ENCODE peak calls at places on chromosomes 13 and 19, in ten cellular contexts. P is breast epithelium, X is suprapubic skin, C is spleen, M is esophagus muscularis mucosa, T is K562, H is transverse colon, B is HCT116, W is endothelial cell of umbilical vein, F is stomach. S is an unnamed sample.

GRCh38 chr13:109281823-109282239 is 504.6 kb downstream of the IRS2 start:
- DNase-seq in T (no peak), X (no peak), H (no peak), C (no peak), W (no peak), M (peak), B (no peak), F (no peak), P (no peak), S (no peak)

GRCh38 chr13:46361535-46361934 is 25.5 kb downstream of the RUBCNL start:
- DNase-seq in H (no peak), B (no peak), P (no peak), T (no peak), M (no peak), C (no peak), F (no peak), X (no peak), W (no peak), S (no peak)

GRCh38 chr13:36192166-36192565 is 22.2 kb downstream of the SOHLH2 start:
- DNase-seq in M (no peak), W (no peak), T (no peak), C (no peak), X (no peak), H (no peak), P (no peak), B (no peak), F (no peak), S (no peak)

GRCh38 chr13:75838366-75839017 is 202.4 kb downstream of the LMO7 start:
- DNase-seq in C (no peak), B (no peak), W (no peak), H (no peak), X (no peak), P (no peak), T (no peak), F (no peak), M (no peak), S (no peak)

GRCh38 chr13:50893211-50893852 is 16.3 kb upstream of the RNASEH2B start:
- DNase-seq in X (no peak), M (no peak), T (no peak), W (no peak), P (no peak), B (no peak), C (no peak), H (no peak), F (no peak), S (no peak)

GRCh38 chr13:41511827-41512226 is 54.5 kb downstream of the RGCC start:
- DNase-seq in M (no peak), P (no peak), W (no peak), X (no peak), T (no peak), F (no peak), H (no peak), B (no peak), C (no peak), S (no peak)

GRCh38 chr13:31909889-31910551 is 121.6 kb upstream of the FRY start:
- DNase-seq in X (no peak), M (no peak), F (peak), B (peak), T (peak), P (no peak), H (peak), C (no peak), W (peak), S (no peak)

GRCh38 chr13:45847554-45848224 is 3.9 kb downstream of the SIAH3 start:
- DNase-seq in F (peak), X (no peak), W (peak), C (no peak), H (peak), P (no peak), M (no peak), T (no peak), B (no peak), S (no peak)

GRCh38 chr13:51220706-51221105 is 1.5 kb upstream of the FAM124A start:
- DNase-seq in T (no peak), P (no peak), B (no peak), M (no peak), H (no peak), C (no peak), F (no peak), W (no peak), X (no peak), S (no peak)

GRCh38 chr13:98459721-98460370 is 117.1 kb downstream of the STK24 start:
- DNase-seq in F (no peak), W (no peak), M (no peak), C (no peak), P (no peak), T (no peak), X (no peak), H (no peak), B (no peak), S (no peak)

GRCh38 chr13:23934481-23934880 is 37.2 kb upstream of the C1QTNF9B start:
- DNase-seq in C (no peak), X (no peak), H (no peak), M (no peak), W (no peak), B (no peak), T (no peak), F (no peak), P (no peak), S (no peak)

GRCh38 chr19:37251308-37252229 is 33.6 kb downstream of the ZNF383 start:
- DNase-seq in F (peak), X (no peak), M (peak), W (peak), B (no peak), T (peak), C (peak), P (peak), H (peak), S (peak)

GRCh38 chr19:29541473-29542253 is 15.9 kb downstream of the VSTM2B start:
- DNase-seq in M (no peak), W (no peak), T (no peak), H (no peak), F (no peak), B (no peak), C (no peak), X (no peak), P (no peak), S (no peak)

GRCh38 chr13:28423010-28423409 is 71.9 kb downstream of the FLT1 start:
- DNase-seq in T (no peak), P (no peak), H (peak), F (no peak), M (no peak), X (no peak), C (peak), W (no peak), B (no peak), S (no peak)

GRCh38 chr13:26660185-26660584 is 100.4 kb downstream of the GPR12 start:
- DNase-seq in C (no peak), W (no peak), B (no peak), F (no peak), H (no peak), X (no peak), P (no peak), M (no peak), T (no peak), S (no peak)

GRCh38 chr19:13243971-13244370 is 93.8 kb downstream of the IER2 start:
- DNase-seq in W (no peak), F (no peak), X (no peak), B (no peak), P (no peak), T (no peak), C (no peak), M (no peak), H (no peak), S (no peak)

GRCh38 chr19:42595550-42596172 is 937 bp upstream of the CEACAM8 start:
- DNase-seq in F (no peak), X (no peak), T (no peak), B (no peak), C (no peak), W (no peak), P (no peak), M (no peak), H (no peak), S (no peak)

GRCh38 chr13:40345149-40345514 is 321.3 kb downstream of the FOXO1 start:
- DNase-seq in P (no peak), W (no peak), C (no peak), M (no peak), X (no peak), B (no peak), T (no peak), H (no peak), F (no peak), S (no peak)

GRCh38 chr19:50723069-50723468 is at the start of gene CLEC11A:
- DNase-seq in F (no peak), T (no peak), W (no peak), C (no peak), B (no peak), X (no peak), P (no peak), H (peak), M (no peak), S (no peak)

GRCh38 chr13:107003911-107004310 is 436.0 kb upstream of the ARGLU1 start:
- DNase-seq in P (no peak), F (no peak), H (no peak), T (no peak), M (no peak), X (no peak), W (no peak), C (no peak), B (no peak), S (no peak)

GRCh38 chr13:48094404-48094780 is 512 bp downstream of the MED4 start:
- DNase-seq in H (no peak), C (no peak), M (no peak), T (no peak), F (no peak), W (peak), B (no peak), X (no peak), P (no peak), S (peak)

GRCh38 chr13:111005808-111006494 is 91.1 kb upstream of the ANKRD10 start:
- DNase-seq in T (no peak), F (peak), H (peak), X (no peak), W (peak), M (no peak), B (no peak), C (peak), P (no peak), S (no peak)

GRCh38 chr13:92677571-92677970 is 549.0 kb upstream of the GPC6 start:
- DNase-seq in P (no peak), C (no peak), M (no peak), H (no peak), F (no peak), T (no peak), B (no peak), W (no peak), X (no peak), S (no peak)

GRCh38 chr19:10289836-10290438 is at the start of gene ICAM5:
- DNase-seq in F (no peak), T (peak), X (no peak), H (peak), B (peak), W (no peak), P (no peak), C (peak), M (no peak), S (no peak)

GRCh38 chr19:10290439-10290875 is 705 bp downstream of the ICAM5 start:
- DNase-seq in F (no peak), H (peak), T (peak), P (no peak), B (no peak), X (no peak), C (no peak), M (no peak), W (no peak), S (no peak)

GRCh38 chr19:10291554-10292205 is 1.9 kb downstream of the ICAM5 start:
- DNase-seq in T (peak), P (no peak), B (no peak), C (no peak), X (no peak), M (no peak), F (no peak), H (no peak), W (no peak), S (no peak)

GRCh38 chr19:10292206-10292788 is 2.5 kb downstream of the ICAM5 start:
- DNase-seq in C (peak), F (peak), B (peak), X (peak), M (no peak), W (peak), P (peak), H (peak), T (peak), S (no peak)

DNA sequence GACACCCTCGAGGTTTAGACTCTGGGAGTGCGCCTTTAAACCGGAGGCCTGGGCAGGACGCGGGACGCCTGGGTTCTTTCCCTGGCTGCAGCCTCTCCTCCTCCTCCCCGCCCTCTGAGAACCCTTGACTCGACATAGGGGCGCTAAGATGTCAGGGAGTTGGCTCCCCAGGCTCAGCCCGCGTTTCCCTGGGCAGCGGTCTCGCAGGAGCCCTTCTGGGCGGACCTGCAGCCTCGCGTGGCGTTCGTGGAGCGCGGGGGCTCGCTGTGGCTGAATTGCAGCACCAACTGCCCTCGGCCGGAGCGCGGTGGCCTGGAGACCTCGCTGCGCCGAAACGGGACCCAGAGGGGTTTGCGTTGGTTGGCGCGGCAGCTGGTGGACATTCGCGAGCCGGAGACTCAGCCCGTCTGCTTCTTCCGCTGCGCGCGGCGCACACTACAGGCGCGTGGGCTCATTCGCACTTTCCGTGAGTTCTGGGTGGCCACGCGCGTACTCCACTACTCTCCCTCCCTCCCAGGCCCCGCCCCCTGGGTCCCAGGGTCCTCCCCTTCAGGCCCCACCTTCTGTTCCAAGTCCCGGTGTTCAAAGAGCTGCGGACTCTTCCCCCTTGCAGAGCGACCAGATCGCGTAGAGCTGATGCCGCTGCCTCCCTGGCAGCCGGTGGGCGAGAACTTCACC is 1.3 kb downstream of the ICAM5 start:
- DNase-seq in M (no peak), F (peak), C (peak), B (peak), P (no peak), H (peak), W (no peak), X (no peak), T (peak), S (no peak)
- TF ChIP-seq POLR2A in M (no peak), F (no peak), C (no peak), B (no peak), P (no peak), H (no peak), W (no peak), X (no peak), T (peak), S (no peak)

GRCh38 chr13:34086281-34086680 is 268.3 kb downstream of the RFC3 start:
- DNase-seq in P (no peak), C (no peak), M (no peak), X (no peak), B (no peak), W (no peak), H (no peak), F (no peak), T (no peak), S (peak)

GRCh38 chr13:34087791-34088190 is 269.8 kb downstream of the RFC3 start:
- DNase-seq in T (no peak), P (no peak), B (no peak), M (no peak), H (no peak), F (no peak), C (no peak), W (no peak), X (no peak), S (no peak)

DNA sequence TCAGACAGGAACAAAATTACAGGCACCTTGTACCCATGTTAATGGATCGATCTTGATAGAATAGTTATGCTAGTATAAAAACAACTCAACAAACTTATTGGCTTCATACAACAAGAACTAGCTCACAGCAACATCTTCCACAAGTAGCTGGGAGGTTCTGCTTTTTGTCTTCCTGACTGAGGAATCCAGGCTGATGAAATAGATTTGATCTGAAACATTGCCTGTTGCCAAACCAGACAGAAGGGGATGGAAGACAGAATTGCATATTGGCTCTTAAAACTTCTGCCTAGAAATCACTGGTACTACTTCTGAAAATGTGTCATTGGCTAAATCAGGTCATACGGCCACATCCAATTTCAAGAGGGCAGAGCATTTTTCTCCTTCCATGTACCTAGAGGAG is 267.2 kb downstream of the RFC3 start:
- DNase-seq in W (no peak), B (no peak), X (no peak), P (no peak), M (no peak), F (no peak), C (no peak), T (no peak), H (no peak), S (no peak)
- TF ChIP-seq POLR2AphosphoS5 in W (no peak), B (no peak), X (no peak), P (no peak), M (no peak), F (no peak), C (no peak), T (no peak), H (no peak), S (no peak)

GRCh38 chr19:17861542-17862402 is 2.1 kb downstream of the RPL18A start:
- DNase-seq in B (no peak), T (peak), P (no peak), F (no peak), M (no peak), W (no peak), C (no peak), H (no peak), X (no peak), S (no peak)

GRCh38 chr19:17865364-17866311 is 5.9 kb downstream of the RPL18A start:
- DNase-seq in X (no peak), P (no peak), B (peak), M (no peak), H (peak), F (peak), W (no peak), C (no peak), T (peak), S (no peak)

GRCh38 chr19:17860993-17861360 is 1.3 kb downstream of the RPL18A start:
- DNase-seq in B (no peak), F (no peak), X (no peak), W (no peak), T (peak), P (no peak), H (no peak), C (no peak), M (no peak), S (no peak)

GRCh38 chr19:17862711-17863519 is 3.2 kb downstream of the RPL18A start:
- DNase-seq in B (no peak), P (no peak), M (no peak), H (no peak), X (no peak), W (no peak), C (peak), F (no peak), T (peak), S (no peak)

DNA sequence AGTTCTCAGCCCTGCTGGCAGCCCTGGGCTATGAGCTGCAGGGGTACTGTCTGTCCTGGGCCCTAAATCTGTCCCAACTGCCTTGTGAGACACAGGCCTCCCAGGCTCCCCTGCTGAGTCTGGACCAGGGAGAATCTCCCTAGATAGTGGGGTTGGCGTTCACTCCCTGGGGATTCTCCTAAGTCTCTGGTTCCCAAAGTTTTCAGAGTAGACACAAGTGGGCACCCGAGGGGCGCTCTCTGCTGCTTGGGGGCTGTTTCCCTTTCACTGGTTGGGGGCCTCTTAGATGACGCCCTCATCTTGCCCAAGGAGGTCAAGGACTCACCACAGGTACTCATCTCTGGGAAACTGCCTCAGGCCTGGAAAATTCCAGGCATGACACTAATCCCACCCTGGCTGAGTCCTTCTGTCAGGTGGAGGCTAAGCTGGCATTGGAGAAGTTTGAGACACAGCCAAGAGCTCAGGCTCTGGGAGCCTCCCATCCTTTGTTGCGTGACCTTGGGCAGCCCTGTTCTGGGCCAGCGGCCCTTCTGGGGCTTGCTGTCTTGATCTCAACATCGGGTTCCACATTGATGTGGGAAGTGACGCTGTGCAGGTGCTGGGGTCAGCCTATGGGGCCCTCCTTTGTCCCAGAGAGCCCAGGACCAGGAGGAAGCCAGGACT is 3.9 kb downstream of the RPL18A start:
- DNase-seq in B (no peak), H (no peak), X (no peak), T (peak), W (no peak), M (no peak), C (no peak), P (no peak), F (no peak), S (no peak)
- TF ChIP-seq POLR2A in B (no peak), H (no peak), X (no peak), T (no peak), W (no peak), M (no peak), C (no peak), P (no peak), F (no peak), S (no peak)

DNA sequence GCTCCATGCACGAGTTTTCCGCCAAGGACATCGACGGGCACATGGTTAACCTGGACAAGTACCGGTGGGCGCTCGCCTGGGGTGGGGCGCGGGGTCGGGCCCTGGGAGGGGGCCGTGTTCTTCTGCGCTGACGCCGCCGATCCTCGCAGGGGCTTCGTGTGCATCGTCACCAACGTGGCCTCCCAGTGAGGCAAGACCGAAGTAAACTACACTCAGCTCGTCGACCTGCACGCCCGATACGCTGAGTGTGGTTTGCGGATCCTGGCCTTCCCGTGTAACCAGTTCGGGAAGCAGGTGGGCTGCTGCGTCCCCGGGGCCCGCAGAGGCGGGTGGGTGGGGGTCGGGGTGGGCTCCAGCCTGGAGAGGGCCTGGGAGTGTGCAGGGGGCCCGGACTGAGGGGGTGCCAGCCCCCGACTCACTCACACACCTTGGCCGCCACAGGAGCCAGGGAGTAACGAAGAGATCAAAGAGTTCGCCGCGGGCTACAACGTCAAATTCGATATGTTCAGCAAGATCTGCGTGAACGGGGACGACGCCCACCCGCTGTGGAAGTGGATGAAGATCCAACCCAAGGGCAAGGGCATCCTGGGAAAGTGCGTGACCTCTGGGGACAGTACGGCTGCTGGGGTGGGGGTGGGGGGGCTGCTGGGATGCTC is 1.6 kb downstream of the GPX4 start:
- DNase-seq in M (no peak), T (no peak), C (peak), B (no peak), F (no peak), W (no peak), P (no peak), X (no peak), H (no peak), S (no peak)
- TF ChIP-seq POLR2AphosphoS5 in M (peak), T (no peak), C (peak), B (no peak), F (no peak), W (no peak), P (peak), X (no peak), H (no peak), S (no peak)

DNA sequence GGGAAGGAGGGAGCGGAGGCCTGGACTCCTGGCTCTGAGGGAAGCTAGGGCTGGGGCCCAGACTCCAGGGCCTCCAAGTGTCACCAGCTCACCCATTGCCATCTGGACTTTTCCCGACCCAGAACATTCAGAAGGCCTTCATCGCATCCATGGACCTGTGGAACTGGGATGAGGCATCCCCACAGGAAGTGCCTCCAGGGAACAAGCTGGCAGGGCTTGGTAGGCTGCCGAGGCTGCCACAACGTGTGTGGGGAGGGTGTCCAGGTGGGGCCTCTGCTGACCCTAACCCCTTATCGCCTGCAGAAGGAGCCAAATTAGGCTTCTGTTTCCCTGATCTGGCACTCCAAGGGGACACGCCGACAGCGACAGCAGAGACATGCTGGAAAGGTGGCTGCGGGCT is 767 bp downstream of the ETV2 start:
- DNase-seq in T (no peak), P (no peak), C (no peak), F (no peak), W (no peak), X (no peak), B (no peak), M (no peak), H (no peak), S (no peak)
- TF ChIP-seq POLR2A in T (no peak), P (no peak), C (no peak), F (no peak), W (no peak), X (no peak), B (no peak), M (no peak), H (no peak), S (no peak)